ENCODE peak calls at places on chromosomes 6 and 20, in seven cellular contexts. L is CD8-positive, alpha-beta T cell; I is dorsolateral prefrontal cortex; F is ovary; Y is astrocyte of the spinal cord; E is RWPE1; S is B cell. A is an unnamed sample.

GRCh38 chr6:27178860-27179259 is 68.6 kb upstream of the PRSS16 start:
- DNase-seq in L (no peak), Y (no peak), I (no peak), S (no peak), E (no peak), F (peak), A (no peak)

GRCh38 chr6:33208089-33208967 is at the start of gene RING1:
- DNase-seq in F (peak), S (peak), Y (peak), I (peak), E (peak), L (peak), A (peak)

GRCh38 chr6:17393335-17394191 is at the start of gene CAP2:
- DNase-seq in S (peak), I (peak), F (peak), Y (peak), E (peak), L (no peak), A (no peak)

GRCh38 chr6:168355716-168356522 is 36.3 kb upstream of the DACT2 start:
- DNase-seq in F (no peak), E (peak), Y (no peak), S (no peak), L (no peak), I (no peak), A (no peak)

GRCh38 chr20:52619101-52619500 is 353.1 kb upstream of the TSHZ2 start:
- DNase-seq in S (no peak), I (no peak), Y (no peak), L (no peak), F (no peak), E (no peak), A (no peak)

GRCh38 chr6:44820366-44821158 is 433.1 kb downstream of the CDC5L start:
- DNase-seq in E (peak), I (no peak), F (no peak), Y (no peak), S (no peak), L (no peak), A (no peak)

GRCh38 chr6:91045152-91045551 is 458.3 kb upstream of the MAP3K7 start:
- DNase-seq in Y (no peak), I (no peak), F (peak), L (no peak), S (no peak), E (no peak), A (no peak)

GRCh38 chr20:4699957-4700356 is 21.8 kb upstream of the PRND start:
- DNase-seq in I (no peak), S (no peak), Y (no peak), F (no peak), L (no peak), E (no peak), A (no peak)

GRCh38 chr20:63287697-63288580 is 5.0 kb upstream of the COL20A1 start:
- DNase-seq in L (no peak), E (no peak), F (no peak), I (no peak), Y (no peak), S (no peak), A (no peak)

GRCh38 chr6:40585661-40586269 is 1.4 kb downstream of the LRFN2 start:
- DNase-seq in S (no peak), E (no peak), I (peak), Y (no peak), F (no peak), L (no peak), A (no peak)

GRCh38 chr6:89352329-89353117 is at the start of gene UBE2J1:
- DNase-seq in E (peak), L (peak), S (peak), Y (peak), I (peak), F (peak), A (peak)

GRCh38 chr6:80404889-80405288 is 298.4 kb downstream of the BCKDHB start:
- DNase-seq in E (no peak), Y (no peak), S (no peak), I (no peak), L (no peak), F (no peak), A (no peak)

GRCh38 chr6:125866433-125866832 is 75.7 kb downstream of the NCOA7 start:
- DNase-seq in L (no peak), I (no peak), E (no peak), S (no peak), F (no peak), Y (no peak), A (no peak)

GRCh38 chr6:110554966-110555460 is 78.6 kb upstream of the SLC22A16 start:
- DNase-seq in S (no peak), I (no peak), E (no peak), L (no peak), F (no peak), Y (no peak), A (no peak)

GRCh38 chr6:118559659-118560058 is 11.6 kb downstream of the PLN start:
- DNase-seq in L (no peak), F (no peak), E (no peak), I (no peak), Y (no peak), S (no peak), A (no peak)

GRCh38 chr6:87154641-87155271 is 609 bp upstream of the ZNF292 start:
- DNase-seq in F (no peak), E (peak), I (no peak), L (peak), Y (peak), S (peak), A (peak)

GRCh38 chr6:154653853-154654252 is 79.4 kb upstream of the SCAF8 start:
- DNase-seq in S (no peak), Y (peak), E (peak), I (no peak), L (no peak), F (no peak), A (no peak)

GRCh38 chr6:103798166-103798565 is 1061.6 kb downstream of the HACE1 start:
- DNase-seq in Y (no peak), S (no peak), L (no peak), F (no peak), E (no peak), I (peak), A (no peak)

GRCh38 chr20:2301164-2301622 is 5.4 kb downstream of the TGM3 start:
- DNase-seq in E (no peak), L (no peak), F (no peak), S (peak), I (no peak), Y (no peak), A (peak)

GRCh38 chr6:133980168-133980567 is 27.1 kb downstream of the TBPL1 start:
- DNase-seq in S (no peak), Y (no peak), F (no peak), L (no peak), I (no peak), E (no peak), A (no peak)

GRCh38 chr6:9554806-9555205 is 860.1 kb downstream of the TFAP2A start:
- DNase-seq in E (no peak), F (no peak), I (no peak), S (no peak), Y (no peak), L (no peak), A (no peak)

GRCh38 chr6:33828452-33828763 is 24.6 kb upstream of the MLN start:
- DNase-seq in Y (no peak), F (no peak), E (no peak), L (no peak), I (no peak), S (no peak), A (no peak)

GRCh38 chr20:709421-709820 is 33.8 kb upstream of the SCRT2 start:
- DNase-seq in I (peak), L (no peak), Y (no peak), S (no peak), E (no peak), F (no peak), A (no peak)

GRCh38 chr6:41334482-41335023 is 855 bp upstream of the NCR2 start:
- DNase-seq in Y (no peak), E (no peak), S (no peak), L (no peak), F (no peak), I (no peak), A (no peak)

GRCh38 chr6:164129218-164129617 is 714.7 kb downstream of the QKI start:
- DNase-seq in S (no peak), E (no peak), Y (no peak), F (no peak), L (no peak), I (no peak), A (no peak)

GRCh38 chr6:24445704-24446103 is 43.0 kb downstream of the MRS2 start:
- DNase-seq in Y (no peak), F (no peak), S (no peak), E (no peak), I (no peak), L (no peak), A (no peak)

GRCh38 chr6:27288136-27289044 is 23.7 kb downstream of the POM121L2 start:
- DNase-seq in I (no peak), F (no peak), Y (no peak), L (no peak), E (no peak), S (no peak), A (no peak)

GRCh38 chr20:48651271-48651670 is 176.5 kb downstream of the PREX1 start:
- DNase-seq in I (no peak), E (no peak), F (no peak), S (no peak), Y (no peak), L (no peak), A (no peak)

DNA sequence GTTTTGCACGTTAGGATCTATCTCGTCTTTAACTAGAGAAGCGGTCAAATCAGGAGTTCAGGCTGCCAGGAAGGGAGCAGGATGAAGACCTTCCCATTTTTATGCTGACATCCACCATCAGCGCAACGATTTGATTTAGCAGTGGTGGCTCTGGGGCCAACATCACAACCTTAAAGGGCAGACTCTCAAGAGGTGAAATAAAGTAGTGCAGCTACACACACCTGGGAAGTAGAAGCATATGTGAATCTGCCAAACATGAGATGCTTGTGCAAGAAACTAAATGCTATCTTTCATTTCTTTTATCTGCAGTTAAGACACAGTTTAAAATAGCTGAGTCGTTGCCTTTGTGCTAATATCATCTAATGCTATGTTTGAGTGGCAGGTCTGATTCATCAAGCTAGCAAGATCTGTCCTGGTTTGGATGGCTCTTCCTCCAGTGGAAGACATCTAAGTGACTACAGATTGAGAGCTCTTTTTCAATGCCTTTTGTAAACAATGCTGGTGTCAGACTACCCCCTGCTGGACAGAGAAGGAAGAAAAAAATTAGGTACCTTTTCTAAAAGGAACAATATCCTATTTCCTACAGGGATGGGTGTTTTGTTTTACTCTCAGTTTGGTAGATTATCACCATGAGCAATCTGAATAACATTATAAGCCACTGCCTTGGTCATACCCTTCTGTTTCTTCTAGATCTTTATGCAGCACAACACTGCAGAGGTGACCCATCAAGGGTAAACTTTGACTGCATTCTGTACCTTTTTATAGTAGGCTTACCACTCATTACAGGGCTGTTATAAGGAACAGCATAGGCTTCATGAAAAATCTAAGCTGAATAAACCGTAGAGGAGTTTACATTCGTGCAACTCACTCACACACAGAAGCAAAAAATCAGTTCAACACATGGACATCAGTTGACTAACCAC is 171.6 kb upstream of the FBXL4 start:
- DNase-seq in E (peak), Y (peak), F (no peak), S (peak), I (peak), L (no peak), A (peak)
- TF ChIP-seq CTCF in E (peak), Y (peak), F (peak), S (peak), I (peak), L (peak), A (peak)

GRCh38 chr6:143024977-143025376 is 35.7 kb upstream of the AIG1 start:
- DNase-seq in F (no peak), E (no peak), I (no peak), Y (no peak), L (no peak), S (no peak), A (no peak)

GRCh38 chr6:143021543-143021942 is 39.1 kb upstream of the AIG1 start:
- DNase-seq in I (no peak), S (no peak), F (no peak), Y (no peak), E (no peak), L (no peak), A (no peak)

GRCh38 chr6:143023695-143024094 is 37.0 kb upstream of the AIG1 start:
- DNase-seq in I (no peak), F (no peak), Y (no peak), S (no peak), L (no peak), E (no peak), A (no peak)

DNA sequence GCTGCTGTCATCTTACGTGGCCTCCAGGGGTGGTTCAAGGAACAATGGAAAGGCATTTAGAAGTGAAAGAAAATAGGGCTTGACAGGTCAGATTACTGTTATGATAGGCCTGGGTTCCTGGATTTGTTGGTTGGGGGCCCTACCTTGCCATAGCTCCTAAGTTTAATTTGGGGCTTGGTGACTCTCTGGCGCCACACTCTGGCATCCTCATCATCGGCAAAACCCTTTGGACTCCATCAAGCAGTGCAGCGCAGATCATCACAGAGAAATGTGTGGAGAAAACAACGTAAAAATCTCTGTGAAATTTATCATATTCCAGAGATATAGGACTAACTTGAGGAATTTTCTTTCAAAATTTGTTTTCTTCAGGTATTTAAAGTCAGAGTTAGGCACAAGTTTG is 33.6 kb upstream of the AIG1 start:
- DNase-seq in S (peak), Y (peak), E (no peak), F (no peak), I (no peak), L (peak), A (no peak)
- TF ChIP-seq CTCF in S (peak), Y (peak), E (no peak), F (no peak), I (peak), L (peak), A (peak)

DNA sequence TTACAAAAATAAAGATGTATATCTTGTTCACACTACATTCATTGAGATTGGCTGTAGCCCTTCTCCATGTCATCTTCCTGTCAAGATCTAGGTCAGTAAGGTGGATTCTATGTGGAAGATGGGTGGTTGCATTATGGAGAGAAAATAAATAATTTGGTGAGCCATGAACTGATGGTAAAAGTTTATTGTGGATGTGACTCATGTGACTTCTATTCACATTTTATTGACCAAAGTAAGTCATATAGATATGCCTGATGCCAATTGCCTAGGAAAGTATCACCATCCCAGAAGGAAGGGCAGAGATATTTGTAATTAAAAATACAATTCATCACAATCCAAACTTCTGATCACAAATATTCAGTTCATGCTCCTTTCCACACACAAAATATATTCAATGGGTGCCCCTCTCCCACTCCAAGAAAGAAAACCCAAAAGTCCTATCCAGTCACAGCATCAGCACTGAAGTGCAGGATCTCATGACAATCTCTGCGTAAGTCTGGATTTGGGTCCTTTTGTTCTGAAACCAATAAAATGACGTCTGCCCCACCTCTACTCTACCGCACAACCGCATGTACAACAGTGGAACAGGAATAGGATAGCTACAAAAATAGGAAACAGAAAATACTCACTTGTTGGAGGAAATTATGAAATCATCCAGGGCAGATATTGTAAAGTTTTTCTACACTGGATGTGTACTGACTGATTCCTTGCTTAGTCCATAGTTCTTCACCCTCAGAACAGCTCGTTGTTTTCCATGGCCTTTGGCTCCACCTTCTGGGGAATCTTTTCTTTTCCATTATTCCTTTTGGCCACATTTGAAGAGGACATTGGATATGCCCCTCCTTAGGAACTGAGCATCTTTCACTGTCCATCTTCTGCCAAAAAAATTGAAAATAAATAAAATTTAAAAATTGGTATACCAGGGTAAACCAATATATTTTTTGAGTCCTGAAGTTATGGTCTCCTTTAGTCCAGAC is 16.1 kb upstream of the SLC17A3 start:
- DNase-seq in L (no peak), I (no peak), E (peak), S (no peak), Y (peak), F (peak), A (no peak)
- TF ChIP-seq CTCF in L (no peak), I (peak), E (peak), S (no peak), Y (no peak), F (peak), A (peak)

DNA sequence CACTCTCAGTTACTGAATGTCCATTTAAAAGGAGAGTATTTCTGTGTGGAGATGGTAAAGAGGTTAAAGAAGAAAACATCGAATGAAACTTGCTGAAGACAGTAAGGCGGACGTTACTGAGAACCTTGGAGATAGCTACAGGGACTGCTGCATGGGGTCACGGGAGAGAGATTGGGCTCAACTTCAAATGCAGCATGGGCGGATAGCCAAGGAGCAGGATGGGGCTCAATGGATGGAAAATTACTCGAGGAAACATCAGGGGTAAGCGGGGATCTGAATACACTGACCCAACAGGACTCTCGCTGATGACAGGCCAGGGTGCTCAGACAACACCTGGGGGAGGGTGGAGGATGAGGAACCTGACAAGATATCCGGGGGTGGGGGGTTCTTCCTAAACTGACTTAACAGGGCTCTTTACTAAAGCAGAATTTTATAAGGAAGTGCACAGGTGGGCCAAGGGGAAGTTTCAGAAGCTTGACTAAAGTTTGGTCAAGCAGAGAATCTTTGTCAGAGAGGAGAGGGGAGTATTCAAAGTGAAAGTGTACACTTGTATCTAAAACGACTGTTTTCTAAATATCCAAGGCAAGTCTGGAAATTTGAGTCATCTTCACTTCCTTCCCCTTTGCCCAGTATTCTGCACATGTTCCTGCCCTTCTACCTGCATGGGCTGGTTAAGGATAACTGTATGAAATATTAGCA is 22.8 kb downstream of the ECT2L start:
- DNase-seq in F (no peak), I (peak), Y (no peak), S (peak), L (no peak), E (no peak), A (peak)
- TF ChIP-seq CTCF in F (no peak), I (no peak), Y (no peak), S (no peak), L (no peak), E (no peak), A (no peak)

GRCh38 chr6:63525186-63525878 is 46.9 kb upstream of the LOC128125822 start:
- DNase-seq in I (no peak), S (no peak), Y (no peak), L (no peak), F (no peak), E (no peak), A (peak)
- TF ChIP-seq CTCF in I (no peak), S (no peak), Y (no peak), L (no peak), F (no peak), E (no peak), A (no peak)

DNA sequence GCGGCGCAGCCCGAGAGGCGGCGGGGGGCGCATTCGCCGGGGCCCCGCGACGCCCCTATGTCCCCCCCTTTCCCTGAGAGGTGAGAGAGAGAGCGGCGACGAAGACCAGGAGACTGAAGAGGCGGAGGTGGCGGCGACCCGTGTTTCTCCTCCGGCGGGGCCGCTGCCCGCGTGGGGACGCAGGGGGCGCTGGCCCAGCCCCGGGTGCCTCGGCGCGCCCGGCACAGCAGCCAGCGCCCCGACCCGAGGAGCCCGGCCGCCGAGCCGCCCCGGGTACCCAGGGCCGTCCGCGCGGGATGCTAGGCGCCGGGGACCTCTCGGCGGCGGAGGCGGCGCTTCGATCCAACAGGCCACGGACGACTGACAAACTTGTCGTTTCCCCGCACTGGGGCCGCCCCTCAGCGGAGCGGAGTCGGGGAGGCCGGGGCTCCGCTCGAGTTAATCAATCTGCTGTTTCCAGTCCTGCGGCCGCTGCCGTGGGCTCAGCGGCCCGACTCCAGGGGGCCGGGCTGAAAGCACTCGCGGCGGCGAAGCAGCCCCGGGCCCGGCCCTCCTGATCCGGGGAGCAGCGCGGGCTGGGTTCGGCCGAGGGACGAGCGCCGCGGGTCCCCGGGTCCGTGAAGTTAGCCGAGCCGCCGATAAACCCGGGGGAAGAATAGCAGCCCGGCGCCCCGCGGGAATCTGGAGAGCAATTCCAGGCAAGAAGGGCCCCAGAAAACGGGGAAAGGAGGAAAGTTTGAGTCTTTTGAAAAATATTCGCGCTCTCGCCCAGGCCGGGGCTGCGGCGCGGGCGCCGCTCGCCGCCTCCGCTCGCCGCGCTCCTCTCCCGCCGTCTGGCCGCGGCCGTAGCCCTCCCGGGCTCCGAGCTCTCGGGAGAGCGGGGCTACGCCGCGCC is 595 bp downstream of the MDGA1 start:
- DNase-seq in S (peak), Y (peak), F (peak), L (peak), I (no peak), E (peak), A (peak)
- TF ChIP-seq CTCF in S (peak), Y (no peak), F (no peak), L (no peak), I (peak), E (peak), A (peak)